ENCODE peak calls at places on chromosome 5, in four cellular contexts. B is CD4-positive, alpha-beta memory T cell; S is lower lobe of right lung; J is left ventricle myocardium inferior. G is an unnamed sample. For H3K4me1 and H3K9me3, the result is how much of the 10 kb centered on the place peaks cover.

GRCh38 chr5:16066810-16067209 is 112.8 kb downstream of the MARCHF11 start:
- DNase-seq in S (no peak), J (no peak), B (no peak), G (no peak)

GRCh38 chr5:64947031-64947430 is 178.3 kb downstream of the CWC27 start:
- DNase-seq in J (no peak), S (no peak), B (no peak), G (no peak)

GRCh38 chr5:145946112-145946861 is 9.9 kb downstream of the SH3RF2 start:
- DNase-seq in B (no peak), J (peak), S (no peak), G (no peak)

GRCh38 chr5:126383246-126383645 is 40.0 kb upstream of the GRAMD2B start:
- DNase-seq in B (no peak), J (no peak), S (no peak), G (no peak)

GRCh38 chr5:131542723-131543122 is 92.3 kb downstream of the RAPGEF6 start:
- DNase-seq in S (no peak), J (no peak), B (no peak), G (no peak)

GRCh38 chr5:43209833-43210232 is 17.8 kb downstream of the NIM1K start:
- DNase-seq in B (no peak), S (no peak), J (no peak), G (no peak)

GRCh38 chr5:956941-957729 is 51.5 kb upstream of the NKD2 start:
- DNase-seq in J (no peak), B (peak), S (no peak), G (peak)

GRCh38 chr5:97192580-97193421 is 9.8 kb upstream of the RIOK2 start:
- DNase-seq in B (no peak), J (no peak), S (no peak), G (no peak)

GRCh38 chr5:139061274-139061673 is 136.9 kb downstream of the SIL1 start:
- DNase-seq in S (peak), B (no peak), J (peak), G (no peak)

GRCh38 chr5:127031147-127031862 is 947 bp upstream of the MARCHF3 start:
- DNase-seq in J (no peak), B (peak), S (peak), G (peak)

GRCh38 chr5:181161534-181162175 is 14.3 kb downstream of the OR2V2 start:
- DNase-seq in J (no peak), B (no peak), S (no peak), G (no peak)

GRCh38 chr5:16507716-16508115 is 42.1 kb upstream of the ZNF622 start:
- DNase-seq in J (no peak), B (no peak), S (no peak), G (no peak)

GRCh38 chr5:123700624-123701023 is 188.6 kb downstream of the CSNK1G3 start:
- DNase-seq in J (no peak), S (no peak), B (no peak), G (no peak)

GRCh38 chr5:81830602-81831001 is 79.7 kb upstream of the SSBP2 start:
- DNase-seq in J (no peak), S (no peak), B (no peak), G (no peak)

GRCh38 chr5:130708744-130709143 is 456.3 kb downstream of the HINT1 start:
- DNase-seq in S (no peak), J (no peak), B (no peak), G (no peak)

GRCh38 chr5:141864371-141865370 is 13.5 kb downstream of the PCDH1 start:
- DNase-seq in J (no peak), S (no peak), B (no peak), G (no peak)
- H3K27ac ChIP-seq in J (no peak), S (no peak), B (no peak), G (no peak)

GRCh38 chr5:4575608-4576007 is 564.5 kb upstream of the ADAMTS16 start:
- DNase-seq in B (no peak), J (no peak), S (no peak), G (no peak)
- H3K4me1 ChIP-seq in B (under half), J (under half), S (under half), G (under half)

DNA sequence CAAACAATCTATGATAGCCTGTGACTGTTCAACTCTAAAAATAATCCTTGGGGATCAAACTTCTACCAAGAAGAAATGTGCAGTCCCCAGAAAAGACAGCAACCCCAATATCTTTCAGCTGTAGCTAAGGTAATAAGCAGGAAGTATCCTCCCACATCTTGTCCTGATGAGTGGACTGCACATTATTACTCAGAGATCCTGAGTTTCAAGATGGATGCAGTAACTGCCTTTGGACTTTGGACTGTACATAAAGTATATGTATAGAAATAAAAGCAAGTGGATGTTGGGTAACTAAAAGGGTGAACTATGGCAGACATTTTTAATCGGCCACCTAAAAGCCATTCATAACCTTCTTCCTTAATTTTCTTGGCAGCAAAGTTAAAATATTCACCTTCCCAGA is 45.1 kb downstream of the SMIM23 start:
- DNase-seq in B (no peak), S (no peak), J (no peak), G (no peak)
- H3K9me3 ChIP-seq in B (under half), S (under half), J (under half), G (under half)

GRCh38 chr5:174834081-174834480 is 109.7 kb downstream of the MSX2 start:
- DNase-seq in S (no peak), B (no peak), J (no peak), G (no peak)

GRCh38 chr5:174840435-174840834 is 116.1 kb downstream of the MSX2 start:
- DNase-seq in S (no peak), J (no peak), B (no peak), G (no peak)

GRCh38 chr5:174837919-174838902 is 113.8 kb downstream of the MSX2 start:
- DNase-seq in J (no peak), B (no peak), S (no peak), G (no peak)

GRCh38 chr5:174843263-174844250 is 119.2 kb downstream of the MSX2 start:
- DNase-seq in S (no peak), J (peak), B (no peak), G (no peak)

DNA sequence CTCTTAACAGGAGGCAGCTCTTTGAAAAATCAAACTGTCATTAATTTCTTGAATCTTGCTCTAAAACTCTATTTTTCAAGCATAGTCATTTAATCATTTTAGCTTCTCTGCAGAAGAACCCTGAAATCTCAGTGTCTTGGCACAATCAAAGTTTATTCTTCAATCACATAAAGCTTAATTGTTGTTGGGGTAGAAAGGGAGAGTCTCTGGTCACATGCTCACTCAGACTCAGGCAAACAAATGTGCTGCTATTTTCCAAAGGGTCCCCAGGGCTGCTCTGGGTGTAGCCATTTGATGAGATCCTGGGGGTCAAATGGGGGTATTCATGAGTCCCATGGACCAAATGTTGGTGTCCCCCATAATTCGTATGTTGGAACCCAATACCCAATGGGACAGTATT is 114.8 kb downstream of the MSX2 start:
- DNase-seq in B (no peak), S (no peak), J (no peak), G (no peak)
- H3K27ac ChIP-seq in B (no peak), S (no peak), J (no peak), G (no peak)

DNA sequence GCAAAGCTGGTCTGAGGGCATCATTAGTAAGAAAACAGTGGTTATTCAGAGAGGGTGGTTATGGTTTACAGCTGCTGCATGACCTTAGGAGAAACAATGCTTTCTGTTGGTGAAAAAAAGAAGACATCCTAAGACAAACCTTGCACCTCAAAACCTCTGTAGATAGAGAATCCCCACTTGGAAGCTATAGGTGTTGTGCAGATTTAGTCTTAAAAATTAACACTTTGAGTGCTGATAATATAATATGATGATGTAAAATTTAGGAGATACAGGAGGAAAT is 1.4 kb upstream of the PTTG1 start:
- DNase-seq in S (no peak), J (no peak), B (no peak), G (no peak)
- H3K4me1 ChIP-seq in S (under half), J (under half), B (half or more), G (under half)

GRCh38 chr5:150895431-150896428 is 9.1 kb downstream of the ZNF300 start:
- DNase-seq in J (no peak), B (no peak), S (no peak), G (no peak)
- H3K9me3 ChIP-seq in J (half or more), B (under half), S (half or more), G (half or more)

GRCh38 chr5:112348915-112349314 is 70.2 kb downstream of the EPB41L4A start:
- DNase-seq in B (no peak), S (no peak), J (no peak), G (no peak)
- H3K27ac ChIP-seq in B (no peak), S (no peak), J (no peak), G (no peak)

GRCh38 chr5:112653638-112654037 is 84.0 kb upstream of the APC start:
- DNase-seq in B (no peak), S (no peak), J (no peak), G (no peak)
- H3K4me1 ChIP-seq in B (under half), S (under half), J (under half), G (under half)

GRCh38 chr5:178996156-178996555 is 1.0 kb upstream of the GRM6 start:
- DNase-seq in B (no peak), J (no peak), S (no peak), G (no peak)

GRCh38 chr5:178995341-178995690 is 196 bp upstream of the GRM6 start:
- DNase-seq in J (no peak), B (no peak), S (no peak), G (no peak)

GRCh38 chr5:178994580-178995340 is at the start of gene GRM6:
- DNase-seq in S (no peak), B (no peak), J (no peak), G (no peak)

GRCh38 chr5:178998441-178998840 is 3.3 kb upstream of the GRM6 start:
- DNase-seq in S (no peak), B (no peak), J (no peak), G (no peak)

GRCh38 chr5:178997191-178997590 is 2.1 kb upstream of the GRM6 start:
- DNase-seq in B (no peak), S (no peak), J (no peak), G (no peak)
- H3K9me3 ChIP-seq in B (under half), S (under half), J (under half), G (under half)

GRCh38 chr5:96129276-96129675 is 167.6 kb upstream of the ELL2 start:
- DNase-seq in S (no peak), J (no peak), B (no peak), G (no peak)

GRCh38 chr5:96127538-96127937 is 165.9 kb upstream of the ELL2 start:
- DNase-seq in J (no peak), B (no peak), S (no peak), G (no peak)

GRCh38 chr5:96128204-96128864 is 166.7 kb upstream of the ELL2 start:
- DNase-seq in S (no peak), J (no peak), B (no peak), G (no peak)

GRCh38 chr5:96134886-96135285 is 173.2 kb upstream of the ELL2 start:
- DNase-seq in B (no peak), S (no peak), J (no peak), G (no peak)

DNA sequence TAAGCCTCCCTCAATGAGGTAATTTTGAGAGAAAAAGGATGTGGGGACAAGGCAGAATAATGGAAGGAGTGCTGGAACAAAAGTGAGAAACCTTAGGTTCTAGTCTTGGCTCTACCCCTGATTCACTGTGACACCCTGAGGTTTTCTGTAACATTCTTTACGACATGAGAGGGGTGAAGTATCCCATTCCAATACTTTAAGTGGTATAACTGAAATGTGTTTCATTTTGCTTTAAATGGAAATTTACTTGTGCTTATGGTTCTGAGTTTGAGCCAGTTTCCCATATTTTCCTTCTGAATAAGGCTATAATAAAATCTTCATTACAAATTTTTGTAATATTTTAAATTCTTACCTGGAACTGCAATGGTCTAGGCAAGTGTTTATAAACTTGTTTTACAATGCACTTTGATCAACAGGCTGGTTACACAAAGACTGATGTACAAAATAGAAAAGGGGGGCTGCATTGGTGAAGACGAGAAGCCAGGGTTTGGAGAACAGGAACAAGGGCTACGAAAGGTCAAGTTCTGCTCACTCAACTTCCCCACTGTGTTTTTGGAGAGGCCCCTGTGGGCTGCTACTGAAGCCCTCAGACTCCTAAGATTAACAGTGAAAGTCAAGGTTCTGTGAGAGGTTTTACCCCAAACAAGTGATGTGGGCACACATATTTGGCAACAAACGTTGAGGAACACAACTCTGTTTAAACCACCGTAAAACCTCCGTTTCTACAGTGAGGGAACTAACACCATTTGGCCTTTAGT is 171.9 kb upstream of the ELL2 start:
- DNase-seq in S (no peak), J (no peak), B (no peak), G (no peak)
- H3K27ac ChIP-seq in S (no peak), J (no peak), B (no peak), G (no peak)

G was measured in CD8-positive, alpha-beta T cell.